ENCODE peak calls at places on chromosomes 1 and 21, in eight cellular contexts. F is MM.1S; Y is fibroblast of lung; A is A549; Z is kidney epithelial cell; E is CD8-positive, alpha-beta T cell; R is heart right ventricle; I is stomach. U is an unnamed sample.

GRCh38 chr1:180250883-180251509 is 20.9 kb downstream of the LHX4 start:
- DNase-seq in F (no peak), Z (no peak), E (no peak), R (no peak), I (no peak), Y (no peak), A (no peak), U (no peak)

GRCh38 chr1:46278807-46279206 is 24.6 kb downstream of the LRRC41 start:
- DNase-seq in E (no peak), A (no peak), F (no peak), Z (no peak), I (no peak), Y (no peak), R (no peak), U (no peak)

GRCh38 chr1:200038987-200039848 is 11.7 kb downstream of the NR5A2 start:
- DNase-seq in Z (no peak), R (peak), F (peak), E (no peak), I (peak), Y (no peak), A (peak), U (peak)

GRCh38 chr1:202154766-202155477 is 5.5 kb downstream of the PTPN7 start:
- DNase-seq in E (peak), R (no peak), Y (peak), A (peak), F (peak), I (peak), Z (no peak), U (peak)

GRCh38 chr1:177937931-177938330 is 31.9 kb downstream of the SEC16B start:
- DNase-seq in Y (peak), I (no peak), F (no peak), Z (peak), R (no peak), E (no peak), A (no peak), U (no peak)

GRCh38 chr1:173175514-173176146 is 31.5 kb downstream of the TNFSF4 start:
- DNase-seq in F (no peak), I (no peak), Z (no peak), Y (peak), E (no peak), R (no peak), A (no peak), U (no peak)

GRCh38 chr1:99327357-99327756 is 63.1 kb downstream of the PLPPR4 start:
- DNase-seq in I (no peak), E (no peak), R (no peak), Z (no peak), A (no peak), Y (no peak), F (no peak), U (no peak)

GRCh38 chr1:199546323-199546722 is 481.2 kb upstream of the NR5A2 start:
- DNase-seq in E (no peak), R (no peak), A (no peak), F (no peak), I (no peak), Z (peak), Y (no peak), U (no peak)

GRCh38 chr1:201761871-201762270 is 67.1 kb upstream of the IPO9 start:
- DNase-seq in A (no peak), Z (no peak), R (no peak), Y (no peak), I (no peak), F (no peak), E (no peak), U (no peak)

GRCh38 chr1:108734176-108734865 is 12.2 kb upstream of the STXBP3 start:
- DNase-seq in A (no peak), E (no peak), Z (no peak), Y (no peak), F (no peak), I (no peak), R (no peak), U (no peak)
- TF ChIP-seq CTCF in A (no peak), E (no peak), Z (no peak), Y (no peak), F (no peak), I (no peak), R (no peak), U (no peak)

DNA sequence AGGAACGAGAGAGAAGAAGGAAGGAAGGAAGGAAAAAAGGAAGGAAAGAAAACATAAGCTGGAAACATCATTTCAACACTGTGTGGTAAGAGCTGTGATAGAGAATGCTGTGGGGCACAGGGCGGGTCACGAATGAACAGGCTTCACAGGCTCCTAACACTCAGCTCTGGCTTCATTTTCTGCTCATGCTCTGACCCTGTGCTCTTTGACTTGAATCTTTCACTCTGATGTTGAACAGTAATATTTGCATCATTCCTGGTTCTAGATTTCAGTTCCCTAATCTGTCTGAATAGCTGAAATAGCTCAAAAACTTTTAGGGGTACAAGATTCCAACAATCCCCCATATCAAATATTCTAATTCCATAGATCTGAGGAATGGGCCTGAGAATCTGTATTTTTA is 207.3 kb downstream of the LHX8 start:
- DNase-seq in A (no peak), I (no peak), Y (no peak), F (no peak), R (no peak), Z (no peak), E (no peak), U (no peak)
- TF ChIP-seq CTCF in A (no peak), I (no peak), Y (no peak), F (no peak), R (no peak), Z (no peak), E (no peak), U (no peak)

DNA sequence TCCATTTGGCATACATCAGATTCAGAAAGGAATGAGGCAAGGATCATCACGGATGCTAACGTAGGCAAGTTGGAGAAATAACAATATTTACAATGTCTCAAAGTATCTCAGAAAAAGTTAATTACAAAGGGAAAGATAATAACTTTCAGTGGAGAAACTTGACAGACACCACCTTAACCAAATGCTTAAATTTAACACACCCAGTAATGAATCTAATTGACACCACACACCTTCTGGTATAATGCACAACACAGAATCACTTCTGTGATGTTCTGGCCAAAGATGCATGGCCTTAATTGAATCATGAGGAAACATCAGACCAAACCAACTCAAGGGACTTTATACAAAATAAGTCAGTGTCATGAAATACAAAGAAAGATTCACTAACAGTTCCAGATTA is 23.1 kb downstream of the USP48 start:
- DNase-seq in I (no peak), E (no peak), Z (no peak), Y (no peak), A (no peak), F (no peak), R (no peak), U (no peak)
- TF ChIP-seq CTCF in I (no peak), E (no peak), Z (no peak), Y (no peak), A (no peak), F (no peak), R (no peak), U (no peak)

GRCh38 chr1:235556807-235557206 is 52.6 kb upstream of the B3GALNT2 start:
- DNase-seq in Y (no peak), F (no peak), R (no peak), A (no peak), Z (no peak), I (no peak), E (no peak), U (no peak)

GRCh38 chr1:235553063-235553675 is 48.9 kb upstream of the B3GALNT2 start:
- DNase-seq in I (no peak), R (no peak), Z (no peak), E (no peak), A (no peak), F (no peak), Y (no peak), U (no peak)

GRCh38 chr1:235558783-235559182 is 54.5 kb upstream of the B3GALNT2 start:
- DNase-seq in A (no peak), Z (no peak), E (no peak), R (no peak), F (no peak), Y (no peak), I (no peak), U (no peak)

GRCh38 chr1:235562589-235562988 is 58.3 kb upstream of the B3GALNT2 start:
- DNase-seq in I (no peak), Y (no peak), A (no peak), R (no peak), E (no peak), F (no peak), Z (no peak), U (no peak)

GRCh38 chr1:235557495-235557894 is 53.2 kb upstream of the B3GALNT2 start:
- DNase-seq in A (no peak), R (no peak), E (no peak), F (no peak), Y (no peak), Z (no peak), I (no peak), U (peak)
- TF ChIP-seq CTCF in A (no peak), R (no peak), E (no peak), F (no peak), Y (no peak), Z (peak), I (no peak), U (peak)

DNA sequence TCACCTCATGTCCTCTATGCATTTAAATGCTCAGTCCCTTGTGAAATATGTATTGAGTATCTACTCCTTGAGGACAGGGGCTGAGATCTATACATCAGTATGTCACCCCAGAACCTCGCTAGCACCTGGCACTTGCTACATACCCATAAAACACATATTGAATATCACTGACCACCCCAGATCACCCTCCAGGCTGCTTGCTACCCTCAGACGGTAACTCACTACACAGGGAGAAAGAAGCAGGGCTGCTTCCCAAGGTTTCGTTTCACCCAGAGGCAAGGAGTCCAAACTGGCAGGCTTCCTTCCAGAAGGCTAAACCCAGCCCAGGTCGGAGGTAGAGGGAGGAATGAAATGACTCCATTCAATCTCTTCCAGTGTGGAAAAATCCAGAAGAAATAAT is 8.5 kb downstream of the INKA2 start:
- DNase-seq in Y (no peak), F (no peak), R (no peak), Z (no peak), I (no peak), A (no peak), E (peak), U (no peak)
- TF ChIP-seq CTCF in Y (no peak), F (no peak), R (no peak), Z (no peak), I (no peak), A (no peak), E (no peak), U (no peak)

DNA sequence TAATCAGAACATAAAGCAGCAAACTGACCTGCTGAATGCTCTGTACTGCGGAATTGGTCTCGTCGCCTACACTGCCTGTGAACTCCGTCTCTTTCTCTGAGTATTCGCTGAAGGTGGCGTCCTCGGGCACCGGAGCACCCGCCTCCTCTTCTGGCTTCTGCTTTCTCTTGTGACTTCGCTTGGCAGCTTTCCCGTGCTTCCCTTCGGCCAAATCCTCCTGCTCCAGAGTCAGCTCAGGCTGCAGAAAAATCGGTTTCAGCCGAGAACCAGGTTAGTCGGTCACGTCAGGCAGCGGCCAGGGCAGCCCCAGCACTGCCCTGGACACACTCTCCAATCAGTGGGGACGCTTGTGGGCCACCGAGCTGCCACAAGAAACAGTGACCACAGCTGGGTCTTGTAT is 35.8 kb upstream of the RIPK4 start:
- DNase-seq in E (no peak), Z (no peak), A (no peak), Y (peak), F (no peak), R (peak), I (no peak), U (no peak)
- TF ChIP-seq CTCF in E (no peak), Z (no peak), A (no peak), Y (no peak), F (no peak), R (peak), I (no peak), U (no peak)

U was measured in endothelial cell.